ENCODE peak calls at places on chromosomes 12 and 14, in four cellular contexts. One of them, this sample, is unnamed.

GRCh38 chr12:104740668-104741067 is 217.4 kb downstream of the SLC41A2 start:
- DNase-seq in chondrocyte: no peak
- DNase-seq in tibial artery: no peak
- DNase-seq in foreskin fibroblast: no peak
- DNase-seq in this sample: no peak

GRCh38 chr12:14886271-14886670 is 617 bp upstream of the MGP start:
- DNase-seq in foreskin fibroblast: no peak
- DNase-seq in tibial artery: no peak
- DNase-seq in chondrocyte: no peak
- DNase-seq in this sample: no peak

GRCh38 chr14:54129850-54130640 is 173.4 kb upstream of the BMP4 start:
- DNase-seq in chondrocyte: no peak
- DNase-seq in foreskin fibroblast: no peak
- DNase-seq in tibial artery: no peak
- DNase-seq in this sample: no peak

GRCh38 chr14:83196235-83196634 is 1662.6 kb upstream of the SEL1L start:
- DNase-seq in foreskin fibroblast: no peak
- DNase-seq in tibial artery: no peak
- DNase-seq in chondrocyte: no peak
- DNase-seq in this sample: no peak

GRCh38 chr14:32509632-32510187 is 180.6 kb downstream of the AKAP6 start:
- DNase-seq in chondrocyte: no peak
- DNase-seq in tibial artery: peak
- DNase-seq in foreskin fibroblast: peak
- DNase-seq in this sample: peak

GRCh38 chr14:83491091-83491490 is 1957.4 kb upstream of the SEL1L start:
- DNase-seq in chondrocyte: no peak
- DNase-seq in foreskin fibroblast: no peak
- DNase-seq in tibial artery: no peak
- DNase-seq in this sample: no peak

GRCh38 chr12:92233346-92234015 is 87.8 kb upstream of the BTG1 start:
- DNase-seq in chondrocyte: no peak
- DNase-seq in foreskin fibroblast: no peak
- DNase-seq in tibial artery: no peak
- DNase-seq in this sample: no peak

GRCh38 chr12:43848786-43849185 is 12.9 kb downstream of the TMEM117 start:
- DNase-seq in chondrocyte: no peak
- DNase-seq in tibial artery: no peak
- DNase-seq in foreskin fibroblast: no peak
- DNase-seq in this sample: no peak

GRCh38 chr14:22417914-22418313 is 171.1 kb downstream of the DAD1 start:
- DNase-seq in tibial artery: no peak
- DNase-seq in chondrocyte: no peak
- DNase-seq in foreskin fibroblast: no peak
- DNase-seq in this sample: no peak

GRCh38 chr14:31543969-31544799 is 17.0 kb upstream of the NUBPL start:
- DNase-seq in tibial artery: no peak
- DNase-seq in foreskin fibroblast: no peak
- DNase-seq in chondrocyte: no peak
- DNase-seq in this sample: no peak

GRCh38 chr14:32980178-32980886 is 41.7 kb downstream of the NPAS3 start:
- DNase-seq in foreskin fibroblast: no peak
- DNase-seq in chondrocyte: no peak
- DNase-seq in tibial artery: no peak
- DNase-seq in this sample: no peak

GRCh38 chr12:13223176-13223806 is 26.8 kb downstream of the EMP1 start:
- DNase-seq in foreskin fibroblast: peak
- DNase-seq in tibial artery: no peak
- DNase-seq in chondrocyte: no peak
- DNase-seq in this sample: peak

GRCh38 chr14:88844980-88845491 is 20.6 kb downstream of the TTC8 start:
- DNase-seq in chondrocyte: no peak
- DNase-seq in foreskin fibroblast: no peak
- DNase-seq in tibial artery: no peak
- DNase-seq in this sample: no peak

GRCh38 chr14:75144944-75145343 is 18.1 kb upstream of the NEK9 start:
- DNase-seq in tibial artery: no peak
- DNase-seq in chondrocyte: no peak
- DNase-seq in foreskin fibroblast: no peak
- DNase-seq in this sample: no peak

GRCh38 chr14:89242871-89243270 is 174.2 kb downstream of the FOXN3 start:
- DNase-seq in foreskin fibroblast: no peak
- DNase-seq in chondrocyte: no peak
- DNase-seq in tibial artery: no peak
- DNase-seq in this sample: no peak

GRCh38 chr12:57248934-57249742 is 1.8 kb downstream of the STAC3 start:
- DNase-seq in foreskin fibroblast: no peak
- DNase-seq in tibial artery: no peak
- DNase-seq in chondrocyte: no peak
- DNase-seq in this sample: no peak

GRCh38 chr12:53974084-53975018 is at the start of gene HOTAIR:
- DNase-seq in tibial artery: peak
- DNase-seq in chondrocyte: no peak
- DNase-seq in foreskin fibroblast: peak
- DNase-seq in this sample: no peak

GRCh38 chr14:30403791-30404190 is 155.2 kb upstream of the G2E3 start:
- DNase-seq in chondrocyte: no peak
- DNase-seq in tibial artery: no peak
- DNase-seq in foreskin fibroblast: no peak
- DNase-seq in this sample: no peak

GRCh38 chr12:29650371-29650770 is 133.4 kb downstream of the TMTC1 start:
- DNase-seq in foreskin fibroblast: no peak
- DNase-seq in tibial artery: no peak
- DNase-seq in chondrocyte: no peak
- DNase-seq in this sample: no peak

GRCh38 chr12:124917135-124917840 is 2.8 kb upstream of the UBC start:
- DNase-seq in tibial artery: peak
- DNase-seq in foreskin fibroblast: peak
- DNase-seq in chondrocyte: peak
- DNase-seq in this sample: peak

GRCh38 chr14:52422650-52423356 is 108.7 kb downstream of the PTGER2 start:
- DNase-seq in foreskin fibroblast: peak
- DNase-seq in tibial artery: no peak
- DNase-seq in chondrocyte: no peak
- DNase-seq in this sample: no peak

GRCh38 chr12:75818863-75819262 is 212.7 kb downstream of the PHLDA1 start:
- DNase-seq in tibial artery: no peak
- DNase-seq in chondrocyte: no peak
- DNase-seq in foreskin fibroblast: no peak
- DNase-seq in this sample: no peak

GRCh38 chr12:96098631-96099030 is 63.2 kb upstream of the LTA4H start:
- DNase-seq in foreskin fibroblast: no peak
- DNase-seq in chondrocyte: no peak
- DNase-seq in tibial artery: no peak
- DNase-seq in this sample: no peak

GRCh38 chr14:44928793-44929192 is 33.0 kb downstream of the KLHL28 start:
- DNase-seq in foreskin fibroblast: no peak
- DNase-seq in tibial artery: no peak
- DNase-seq in chondrocyte: no peak
- DNase-seq in this sample: no peak

GRCh38 chr12:12717586-12718381 is 616 bp downstream of the CDKN1B start:
- DNase-seq in chondrocyte: no peak
- DNase-seq in tibial artery: peak
- DNase-seq in foreskin fibroblast: no peak
- DNase-seq in this sample: no peak

GRCh38 chr14:80202888-80203562 is 8.3 kb downstream of the DIO2 start:
- DNase-seq in tibial artery: no peak
- DNase-seq in foreskin fibroblast: no peak
- DNase-seq in chondrocyte: no peak
- DNase-seq in this sample: no peak

GRCh38 chr14:39102265-39102968 is 618 bp downstream of the SEC23A start:
- DNase-seq in chondrocyte: peak
- DNase-seq in tibial artery: no peak
- DNase-seq in foreskin fibroblast: peak
- DNase-seq in this sample: no peak

GRCh38 chr12:124679533-124680371 is 112.3 kb upstream of the NCOR2 start:
- DNase-seq in foreskin fibroblast: peak
- DNase-seq in tibial artery: peak
- DNase-seq in chondrocyte: no peak
- DNase-seq in this sample: no peak

GRCh38 chr14:96489327-96489726 is 12.9 kb upstream of the PAPOLA start:
- DNase-seq in foreskin fibroblast: no peak
- DNase-seq in chondrocyte: no peak
- DNase-seq in tibial artery: no peak
- DNase-seq in this sample: no peak

GRCh38 chr12:123389560-123390351 is 5.8 kb downstream of the KMT5A start:
- DNase-seq in chondrocyte: no peak
- DNase-seq in tibial artery: peak
- DNase-seq in foreskin fibroblast: peak
- DNase-seq in this sample: no peak

GRCh38 chr14:95064256-95064655 is 93.1 kb downstream of the DICER1 start:
- DNase-seq in chondrocyte: no peak
- DNase-seq in foreskin fibroblast: no peak
- DNase-seq in tibial artery: no peak
- DNase-seq in this sample: no peak

GRCh38 chr14:21505009-21505553 is 6.1 kb downstream of the METTL3 start:
- DNase-seq in chondrocyte: no peak
- DNase-seq in foreskin fibroblast: no peak
- DNase-seq in tibial artery: no peak
- DNase-seq in this sample: no peak

GRCh38 chr12:107560194-107560905 is 125.2 kb upstream of the PWP1 start:
- DNase-seq in tibial artery: no peak
- DNase-seq in chondrocyte: no peak
- DNase-seq in foreskin fibroblast: no peak
- DNase-seq in this sample: no peak

GRCh38 chr14:57066887-57067513 is 201.7 kb downstream of the EXOC5 start:
- DNase-seq in tibial artery: no peak
- DNase-seq in chondrocyte: no peak
- DNase-seq in foreskin fibroblast: no peak
- DNase-seq in this sample: no peak
- TF ChIP-seq CTCF in tibial artery: no peak
- TF ChIP-seq CTCF in chondrocyte: peak
- TF ChIP-seq CTCF in foreskin fibroblast: peak
- TF ChIP-seq CTCF in this sample: peak

GRCh38 chr12:25194211-25194610 is 749 bp downstream of the DNAI7 start:
- DNase-seq in chondrocyte: no peak
- DNase-seq in foreskin fibroblast: no peak
- DNase-seq in tibial artery: no peak
- DNase-seq in this sample: peak
- TF ChIP-seq CTCF in chondrocyte: no peak
- TF ChIP-seq CTCF in foreskin fibroblast: no peak
- TF ChIP-seq CTCF in tibial artery: no peak
- TF ChIP-seq CTCF in this sample: no peak

GRCh38 chr12:94754653-94755052 is 104.3 kb upstream of the TMCC3 start:
- DNase-seq in chondrocyte: no peak
- DNase-seq in foreskin fibroblast: no peak
- DNase-seq in tibial artery: no peak
- DNase-seq in this sample: no peak
- TF ChIP-seq CTCF in chondrocyte: peak
- TF ChIP-seq CTCF in foreskin fibroblast: peak
- TF ChIP-seq CTCF in tibial artery: no peak
- TF ChIP-seq CTCF in this sample: no peak

DNA sequence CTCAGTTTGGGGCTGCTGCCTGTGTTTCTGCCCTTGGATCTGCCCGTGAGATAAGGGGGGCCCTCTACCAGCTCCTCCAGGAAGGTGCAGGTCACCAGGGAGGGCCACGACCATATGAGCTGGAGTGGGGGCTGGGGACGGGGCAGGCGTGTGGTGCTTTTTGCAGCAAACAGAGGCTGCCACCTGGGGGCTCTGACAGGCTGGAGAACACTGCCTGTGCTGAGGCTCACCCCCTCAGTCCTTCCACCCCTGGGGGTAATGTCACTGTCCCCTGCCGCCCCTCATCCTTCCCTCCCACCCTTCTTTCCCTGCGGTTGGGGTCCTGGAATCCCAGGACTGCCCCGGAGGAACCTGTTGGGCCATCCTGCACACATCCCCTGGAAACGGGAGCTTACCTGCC is 3.2 kb downstream of the PLD4 start:
- DNase-seq in chondrocyte: no peak
- DNase-seq in tibial artery: no peak
- DNase-seq in foreskin fibroblast: no peak
- DNase-seq in this sample: no peak
- TF ChIP-seq CTCF in chondrocyte: no peak
- TF ChIP-seq CTCF in tibial artery: no peak
- TF ChIP-seq CTCF in foreskin fibroblast: no peak
- TF ChIP-seq CTCF in this sample: no peak

GRCh38 chr12:4011597-4011996 is 138.4 kb upstream of the PARP11 start:
- DNase-seq in tibial artery: no peak
- DNase-seq in chondrocyte: no peak
- DNase-seq in foreskin fibroblast: no peak
- DNase-seq in this sample: no peak

GRCh38 chr12:4012073-4012472 is 138.9 kb upstream of the PARP11 start:
- DNase-seq in tibial artery: no peak
- DNase-seq in chondrocyte: no peak
- DNase-seq in foreskin fibroblast: no peak
- DNase-seq in this sample: no peak

GRCh38 chr12:4012977-4013968 is 140.1 kb upstream of the PARP11 start:
- DNase-seq in foreskin fibroblast: no peak
- DNase-seq in tibial artery: no peak
- DNase-seq in chondrocyte: no peak
- DNase-seq in this sample: no peak

GRCh38 chr12:4015225-4016076 is 142.3 kb upstream of the PARP11 start:
- DNase-seq in tibial artery: no peak
- DNase-seq in foreskin fibroblast: no peak
- DNase-seq in chondrocyte: no peak
- DNase-seq in this sample: no peak

DNA sequence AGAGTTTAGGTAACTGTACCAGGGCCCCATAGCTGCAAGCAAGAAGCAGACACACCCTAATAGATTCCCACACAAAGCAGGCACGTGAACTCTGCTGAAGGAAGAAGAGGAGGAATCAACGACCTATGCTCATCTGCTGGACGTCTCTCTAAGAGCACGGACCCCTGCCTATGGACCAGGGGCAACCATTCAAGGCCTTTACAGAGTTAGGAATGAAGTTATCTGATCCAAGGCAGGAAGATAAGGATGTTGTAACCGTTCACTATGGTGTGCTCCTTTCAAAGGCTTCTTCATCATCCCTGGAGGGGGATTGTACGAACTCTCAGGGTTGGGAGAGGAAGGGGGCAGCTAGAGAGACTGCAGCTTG is 141.6 kb upstream of the PARP11 start:
- DNase-seq in foreskin fibroblast: no peak
- DNase-seq in tibial artery: no peak
- DNase-seq in chondrocyte: no peak
- DNase-seq in this sample: no peak
- TF ChIP-seq CTCF in foreskin fibroblast: no peak
- TF ChIP-seq CTCF in tibial artery: no peak
- TF ChIP-seq CTCF in chondrocyte: no peak
- TF ChIP-seq CTCF in this sample: no peak

GRCh38 chr12:83826112-83826511 is 1086.5 kb downstream of the SLC6A15 start:
- DNase-seq in tibial artery: no peak
- DNase-seq in foreskin fibroblast: no peak
- DNase-seq in chondrocyte: no peak
- DNase-seq in this sample: peak
- TF ChIP-seq CTCF in tibial artery: no peak
- TF ChIP-seq CTCF in foreskin fibroblast: peak
- TF ChIP-seq CTCF in chondrocyte: peak
- TF ChIP-seq CTCF in this sample: peak

GRCh38 chr12:119326341-119326740 is 8.2 kb upstream of the CCDC60 start:
- DNase-seq in chondrocyte: no peak
- DNase-seq in foreskin fibroblast: no peak
- DNase-seq in tibial artery: no peak
- DNase-seq in this sample: no peak

GRCh38 chr12:119322324-119322723 is 12.2 kb upstream of the CCDC60 start:
- DNase-seq in chondrocyte: no peak
- DNase-seq in foreskin fibroblast: no peak
- DNase-seq in tibial artery: no peak
- DNase-seq in this sample: no peak

GRCh38 chr12:119328111-119328510 is 6.4 kb upstream of the CCDC60 start:
- DNase-seq in tibial artery: no peak
- DNase-seq in chondrocyte: no peak
- DNase-seq in foreskin fibroblast: no peak
- DNase-seq in this sample: no peak
- TF ChIP-seq CTCF in tibial artery: peak
- TF ChIP-seq CTCF in chondrocyte: no peak
- TF ChIP-seq CTCF in foreskin fibroblast: no peak
- TF ChIP-seq CTCF in this sample: no peak